ENCODE peak calls at places on chromosomes 12 and 14, in four cellular contexts. Y, B, M and V are unnamed samples.

GRCh38 chr14:39015360-39015961 is 87.6 kb downstream of the SEC23A start:
- DNase-seq in Y (no peak), B (peak), M (no peak), V (no peak)

GRCh38 chr12:101653503-101653902 is 43.9 kb upstream of the CHPT1 start:
- DNase-seq in Y (no peak), B (no peak), M (no peak), V (no peak)

GRCh38 chr12:28578833-28579252 is 388.6 kb downstream of the CCDC91 start:
- DNase-seq in M (no peak), B (peak), Y (no peak), V (no peak)

GRCh38 chr12:85424581-85425348 is 144.7 kb downstream of the ALX1 start:
- DNase-seq in Y (no peak), M (no peak), B (peak), V (no peak)

GRCh38 chr14:33110737-33111443 is 172.2 kb downstream of the NPAS3 start:
- DNase-seq in M (no peak), B (no peak), Y (no peak), V (no peak)

GRCh38 chr12:95815635-95816212 is 25.2 kb upstream of the NTN4 start:
- DNase-seq in Y (no peak), B (peak), M (no peak), V (no peak)

GRCh38 chr14:55414551-55414950 is 2.9 kb upstream of the ATG14 start:
- DNase-seq in M (no peak), B (no peak), Y (no peak), V (no peak)

GRCh38 chr12:71591601-71592000 is 72.0 kb downstream of the ZFC3H1 start:
- DNase-seq in M (no peak), B (no peak), Y (no peak), V (no peak)

GRCh38 chr14:65351493-65352224 is 60.9 kb upstream of the FUT8 start:
- DNase-seq in B (no peak), Y (no peak), M (no peak), V (no peak)

GRCh38 chr12:1373887-1374286 is 220.5 kb downstream of the FBXL14 start:
- DNase-seq in Y (no peak), B (peak), M (no peak), V (peak)

GRCh38 chr12:56261503-56262230 is 3.5 kb upstream of the ANKRD52 start:
- DNase-seq in B (peak), Y (no peak), M (no peak), V (peak)

GRCh38 chr12:58310828-58311273 is 369.5 kb downstream of the ATP23 start:
- DNase-seq in B (peak), Y (no peak), M (no peak), V (peak)

GRCh38 chr12:113591480-113591971 is 119.9 kb upstream of the LHX5 start:
- DNase-seq in M (no peak), B (no peak), Y (peak), V (no peak)

GRCh38 chr14:69844171-69844570 is 35.0 kb upstream of the SMOC1 start:
- DNase-seq in M (no peak), B (no peak), Y (no peak), V (no peak)

GRCh38 chr12:131287015-131287937 is 333.6 kb downstream of the ADGRD1 start:
- DNase-seq in B (no peak), Y (no peak), M (no peak), V (no peak)

GRCh38 chr12:71461787-71462328 is 22.3 kb downstream of the LGR5 start:
- DNase-seq in M (no peak), B (no peak), Y (no peak), V (no peak)

GRCh38 chr12:103181366-103182152 is 224.1 kb downstream of the ASCL1 start:
- DNase-seq in M (no peak), B (no peak), Y (no peak), V (no peak)

GRCh38 chr12:86600664-86601231 is 344.6 kb upstream of the MGAT4C start:
- DNase-seq in M (no peak), B (no peak), Y (no peak), V (no peak)

GRCh38 chr14:67971627-67972625 is 152.3 kb downstream of the RAD51B start:
- DNase-seq in Y (peak), M (no peak), B (peak), V (no peak)

GRCh38 chr12:68451261-68452091 is 119.3 kb upstream of the MDM1 start:
- DNase-seq in M (no peak), B (peak), Y (no peak), V (peak)

GRCh38 chr14:85883971-85884370 is 354.0 kb downstream of the FLRT2 start:
- DNase-seq in B (peak), Y (no peak), M (no peak), V (no peak)

DNA sequence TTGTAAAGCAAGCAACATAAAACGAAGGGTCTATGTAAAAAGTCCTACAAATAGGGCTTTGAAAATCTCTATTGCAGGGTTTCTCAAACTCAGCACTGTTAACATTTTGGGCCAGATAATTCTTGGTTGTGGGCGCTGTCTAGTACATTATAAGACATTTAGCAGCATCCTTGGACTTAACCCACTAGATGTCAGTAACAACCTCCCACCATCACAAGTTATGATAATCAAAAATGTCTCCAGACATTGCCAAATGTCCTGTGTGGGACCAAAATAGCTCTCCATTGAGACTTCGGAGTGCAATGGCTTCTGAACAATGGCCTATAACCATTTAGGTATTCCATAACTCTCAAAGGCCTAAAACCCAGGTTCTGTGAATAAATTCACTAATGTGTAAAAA is 22.9 kb upstream of the DHRS7 start:
- DNase-seq in B (no peak), Y (no peak), M (no peak), V (no peak)
- TF ChIP-seq CTCF in B (no peak), Y (peak), M (no peak), V (peak)

GRCh38 chr12:3705349-3705675 is 47.6 kb downstream of the CRACR2A start:
- DNase-seq in M (no peak), Y (peak), B (no peak), V (no peak)
- H3K4me3 ChIP-seq in M (no peak), Y (no peak), B (no peak), V (no peak)

GRCh38 chr14:21057803-21058675 is at the start of gene RNASE8:
- DNase-seq in B (peak), M (no peak), Y (no peak), V (no peak)
- TF ChIP-seq CTCF in B (no peak), M (no peak), Y (no peak), V (peak)

DNA sequence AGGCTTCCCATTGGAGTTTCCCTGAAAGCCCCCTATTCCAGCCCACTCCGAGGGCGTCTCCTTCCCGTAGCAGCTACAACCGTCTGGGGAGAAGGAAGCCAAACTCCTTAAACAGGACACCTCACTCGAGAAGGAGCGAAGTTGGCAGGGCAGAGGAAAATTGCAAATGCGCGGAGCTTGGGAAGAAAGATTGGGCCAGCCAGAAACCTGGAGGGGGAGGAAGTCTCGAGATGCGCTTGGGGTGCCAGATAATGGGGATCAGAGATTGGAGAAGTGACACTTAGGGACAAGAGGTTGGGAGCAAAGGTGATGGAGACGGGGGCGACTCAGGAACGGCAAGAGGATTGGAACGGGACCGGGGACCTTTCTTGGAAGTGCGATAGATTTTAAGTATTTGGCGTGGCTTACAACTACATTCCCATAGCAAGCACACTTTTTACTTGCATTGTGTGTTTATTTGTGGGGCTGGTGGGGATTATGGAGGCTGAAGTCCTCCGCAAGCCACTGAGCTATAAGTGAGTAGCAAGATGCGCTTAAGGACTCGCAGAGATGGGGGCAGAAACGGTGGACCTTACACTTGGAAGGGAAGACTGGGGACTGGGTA is 926 bp downstream of the HRK start:
- DNase-seq in B (peak), Y (no peak), M (no peak), V (no peak)
- H3K4me3 ChIP-seq in B (no peak), Y (peak), M (peak), V (no peak)

DNA sequence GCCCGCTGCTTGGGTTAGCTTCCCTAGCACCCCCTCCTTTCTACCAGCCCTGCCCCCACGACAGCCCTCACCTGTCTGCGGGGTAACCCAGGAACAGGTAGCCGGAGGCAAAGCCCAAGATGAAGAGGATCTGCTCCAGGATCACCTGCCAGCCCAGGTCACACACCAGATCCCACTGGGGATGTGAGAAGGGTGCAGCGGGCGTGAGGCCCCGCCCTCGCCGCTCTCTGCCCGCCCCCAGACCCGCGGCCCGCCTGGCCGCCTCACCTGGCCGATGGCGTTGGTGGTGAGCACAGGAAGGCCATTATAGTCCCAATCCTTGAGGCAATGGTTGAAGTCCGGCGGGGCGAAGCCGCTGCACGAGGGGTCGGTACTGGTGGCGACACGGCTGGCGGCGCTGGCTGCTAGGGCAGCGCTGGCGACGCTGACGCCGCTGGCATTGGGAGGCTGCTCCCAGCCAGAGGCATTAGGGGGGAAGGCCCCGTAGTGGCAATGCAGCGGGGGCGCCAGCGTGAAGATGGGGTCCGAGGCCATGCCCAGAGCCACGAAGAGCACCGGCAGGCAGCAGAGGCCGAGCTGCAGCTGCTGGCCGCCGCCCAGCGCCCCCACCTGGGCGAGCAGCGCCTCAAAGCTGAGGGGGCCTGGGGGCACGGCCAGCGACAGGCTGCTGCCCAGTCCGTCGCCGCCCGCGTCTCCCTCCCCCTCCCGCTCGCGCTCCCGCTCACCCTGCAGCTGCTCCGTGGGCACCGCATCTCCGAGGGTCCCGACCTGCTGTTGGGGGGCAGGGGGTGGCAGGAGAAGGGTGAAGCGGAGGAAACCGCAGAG is 794 bp downstream of the SLC22A17 start:
- DNase-seq in B (peak), M (no peak), Y (peak), V (no peak)
- TF ChIP-seq CTCF in B (no peak), M (no peak), Y (peak), V (peak)

DNA sequence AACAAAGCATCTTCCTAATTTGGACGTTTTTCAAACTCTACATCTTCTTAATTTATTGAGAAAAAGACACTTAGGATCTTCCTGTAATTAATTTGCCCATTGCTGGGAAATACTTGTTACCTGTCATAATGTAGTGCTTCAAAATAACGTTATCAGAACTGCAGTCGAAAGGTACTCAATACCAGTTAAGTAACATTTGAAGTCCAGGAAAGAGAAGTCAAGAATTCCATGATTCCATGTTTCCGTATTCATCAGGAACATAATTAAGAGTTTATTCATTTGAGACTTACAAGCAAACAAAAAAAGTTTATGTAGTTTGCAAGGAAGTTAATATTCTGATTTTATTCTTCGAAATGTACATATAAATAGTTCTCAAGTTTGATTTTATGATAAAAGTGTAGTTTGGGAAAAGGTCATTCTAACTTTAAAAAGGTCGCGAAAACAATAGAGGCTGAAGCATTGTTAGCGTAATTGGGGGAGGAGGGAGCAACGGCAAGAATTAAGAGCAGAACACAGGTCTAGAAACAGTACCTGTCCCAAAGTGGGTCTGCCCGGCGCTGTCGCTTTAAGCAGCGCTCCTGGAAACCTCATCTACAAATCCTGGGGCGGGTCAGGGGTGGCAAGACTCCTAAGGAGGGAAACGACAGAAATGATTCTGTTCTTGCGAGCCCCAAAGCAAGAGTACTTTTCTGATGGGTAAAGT is 1.2 kb upstream of the KCNMB4 start:
- DNase-seq in M (no peak), Y (peak), B (no peak), V (no peak)
- H3K4me3 ChIP-seq in M (peak), Y (peak), B (peak), V (no peak)

GRCh38 chr12:99658950-99659349 is 11.4 kb downstream of the GARIN6 start:
- DNase-seq in M (no peak), Y (no peak), B (no peak), V (no peak)
- TF ChIP-seq CTCF in M (no peak), Y (no peak), B (no peak), V (no peak)